ENCODE peak calls at places on chromosomes 6 and 20, in seven cellular contexts. O, Z, U, R, P, D and B are unnamed samples. For H3K4me1, the result is how much of the 10 kb centered on the place peaks cover.

GRCh38 chr6:86723131-86723530 is 214.2 kb upstream of the HTR1E start:
- DNase-seq in U (no peak), P (no peak), R (no peak), O (no peak), Z (peak), D (no peak), B (no peak)

GRCh38 chr6:23343610-23344306 is 774.4 kb downstream of the HDGFL1 start:
- DNase-seq in R (no peak), O (no peak), D (no peak), U (no peak), Z (no peak), P (no peak), B (no peak)

GRCh38 chr6:35258858-35259193 is 709 bp upstream of the ZNF76 start:
- DNase-seq in P (no peak), R (no peak), D (peak), O (no peak), U (peak), Z (no peak), B (no peak)

GRCh38 chr6:36387440-36388303 is at the start of gene ETV7:
- DNase-seq in O (peak), D (peak), Z (peak), R (peak), P (no peak), U (no peak), B (no peak)

GRCh38 chr20:62792182-62792939 is 3.9 kb upstream of the MRGBP start:
- DNase-seq in O (no peak), R (no peak), D (peak), Z (peak), U (no peak), P (no peak), B (peak)

GRCh38 chr6:101761124-101761601 is 367.7 kb downstream of the GRIK2 start:
- DNase-seq in Z (peak), D (peak), U (no peak), R (no peak), P (no peak), O (no peak), B (no peak)

GRCh38 chr20:33570743-33571142 is 80.8 kb downstream of the CBFA2T2 start:
- DNase-seq in Z (no peak), D (no peak), P (no peak), O (no peak), U (no peak), R (no peak), B (no peak)

GRCh38 chr6:70717038-70717801 is 49.5 kb downstream of the SMAP1 start:
- DNase-seq in D (no peak), Z (no peak), R (no peak), P (no peak), O (no peak), U (no peak), B (no peak)

GRCh38 chr20:51021067-51022025 is 1.6 kb downstream of the KCNG1 start:
- DNase-seq in O (no peak), P (no peak), R (no peak), D (peak), Z (peak), U (no peak), B (no peak)

GRCh38 chr6:143804835-143805239 is 38.3 kb upstream of the LTV1 start:
- DNase-seq in R (no peak), D (peak), Z (no peak), P (no peak), U (peak), O (no peak), B (no peak)

GRCh38 chr20:38723982-38724602 is at the start of gene SLC32A1:
- DNase-seq in O (no peak), D (no peak), R (no peak), P (no peak), Z (no peak), U (peak), B (no peak)

GRCh38 chr20:59576216-59576953 is 28.0 kb upstream of the PHACTR3 start:
- DNase-seq in Z (no peak), D (no peak), U (no peak), R (no peak), P (no peak), O (no peak), B (no peak)

GRCh38 chr6:37535701-37536461 is 36.2 kb upstream of the CCDC167 start:
- DNase-seq in O (no peak), U (peak), R (no peak), D (no peak), Z (peak), P (no peak), B (no peak)

GRCh38 chr20:25049261-25050060 is 8.5 kb downstream of the ACSS1 start:
- DNase-seq in D (no peak), O (no peak), Z (no peak), U (no peak), P (no peak), R (peak), B (no peak)

GRCh38 chr20:25046736-25047666 is 10.9 kb downstream of the ACSS1 start:
- DNase-seq in D (no peak), U (no peak), R (peak), P (no peak), Z (no peak), O (peak), B (no peak)

GRCh38 chr20:25046181-25046641 is 11.7 kb downstream of the ACSS1 start:
- DNase-seq in O (peak), D (no peak), U (no peak), P (no peak), R (peak), Z (no peak), B (no peak)

GRCh38 chr20:25048519-25048952 is 9.4 kb downstream of the ACSS1 start:
- DNase-seq in P (no peak), R (peak), U (no peak), Z (no peak), D (no peak), O (no peak), B (no peak)

DNA sequence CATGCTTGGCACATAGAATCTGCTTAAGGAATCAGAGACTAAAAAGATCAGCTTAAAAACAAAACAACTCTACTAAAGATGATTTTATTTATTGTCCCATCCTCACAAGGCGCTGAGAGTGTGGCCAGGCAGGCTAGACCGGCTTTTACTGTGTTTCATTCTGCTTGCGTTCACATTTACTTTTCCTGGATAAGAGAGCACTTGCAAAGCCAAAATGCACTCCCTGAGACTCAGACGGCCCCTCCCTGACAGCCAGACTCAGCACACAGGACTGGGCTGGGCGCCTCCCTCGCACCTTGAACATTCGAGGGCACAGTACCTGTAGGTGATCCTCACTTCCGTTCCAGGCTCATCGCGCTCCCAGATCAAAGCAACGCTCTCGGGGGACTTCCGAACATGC is 10.2 kb downstream of the ACSS1 start:
- DNase-seq in U (no peak), Z (no peak), P (no peak), O (no peak), D (no peak), R (peak), B (no peak)
- H3K4me1 ChIP-seq in U (under half), Z (under half), P (half or more), O (half or more), D (under half), R (under half), B (under half)

GRCh38 chr6:148514091-148514850 is 171.6 kb downstream of the SASH1 start:
- DNase-seq in R (no peak), P (no peak), D (no peak), O (no peak), U (no peak), Z (no peak), B (no peak)
- H3K4me1 ChIP-seq in R (under half), P (half or more), D (under half), O (under half), U (under half), Z (under half), B (under half)

GRCh38 chr6:13273202-13273930 is 55.0 kb downstream of the TBC1D7 start:
- DNase-seq in D (peak), O (no peak), U (peak), P (no peak), Z (no peak), R (no peak), B (no peak)

GRCh38 chr6:13274707-13275434 is 53.5 kb downstream of the TBC1D7 start:
- DNase-seq in D (no peak), O (no peak), Z (no peak), P (no peak), U (peak), R (no peak), B (no peak)

GRCh38 chr6:13273931-13274706 is 54.2 kb downstream of the TBC1D7 start:
- DNase-seq in O (no peak), R (peak), U (peak), Z (no peak), P (no peak), D (no peak), B (no peak)

GRCh38 chr6:13275435-13275989 is 52.8 kb downstream of the TBC1D7 start:
- DNase-seq in P (no peak), Z (no peak), D (no peak), R (no peak), U (peak), O (no peak), B (no peak)

DNA sequence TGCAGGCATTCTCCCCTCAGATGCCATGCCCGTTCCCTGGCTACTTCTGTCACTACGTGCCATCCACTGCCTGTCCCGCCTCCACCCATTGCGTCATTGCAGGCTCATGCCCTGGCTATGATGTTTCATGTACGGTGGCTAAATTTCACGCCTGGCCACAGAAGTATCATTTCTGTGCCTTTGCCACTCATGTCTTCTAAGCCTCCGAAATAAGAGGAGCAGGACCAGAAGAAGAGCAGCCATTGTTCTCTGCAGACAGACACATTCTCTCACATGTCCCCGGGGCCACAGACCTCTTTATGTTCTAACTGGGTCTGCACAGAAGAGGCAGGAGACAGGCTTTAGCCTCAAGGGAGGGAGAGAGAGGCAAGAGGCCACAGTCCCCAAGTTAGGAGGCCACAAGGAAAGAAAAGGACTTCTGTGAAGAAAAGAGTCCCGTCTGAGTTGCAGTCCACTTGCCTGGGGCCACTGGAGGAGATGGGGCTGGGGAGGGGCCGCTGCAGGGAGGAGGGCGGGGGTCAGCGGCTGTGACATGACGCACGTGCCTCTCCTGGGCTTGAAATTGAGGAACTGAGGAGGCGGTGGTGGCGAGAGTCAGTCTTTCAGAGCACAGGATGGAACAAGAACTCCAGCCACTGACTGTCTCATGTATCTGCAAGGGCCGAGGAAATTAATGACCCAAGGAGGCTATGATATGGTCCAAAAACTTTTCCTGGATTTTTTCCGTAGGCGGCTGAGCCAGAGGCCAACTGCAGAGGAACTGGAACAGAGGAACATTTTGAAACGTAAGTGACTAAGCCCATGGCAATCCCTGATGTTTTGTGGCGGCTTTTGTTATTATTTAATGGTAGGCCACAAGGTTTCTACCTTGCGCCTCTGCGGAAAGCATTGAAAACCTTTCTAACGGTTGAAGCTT is 55.9 kb downstream of the TBC1D7 start:
- DNase-seq in U (peak), O (peak), P (peak), Z (no peak), R (peak), D (peak), B (peak)
- H3K4me1 ChIP-seq in U (under half), O (under half), P (under half), Z (under half), R (under half), D (under half), B (under half)

GRCh38 chr6:105759015-105759414 is 327.1 kb upstream of the PRDM1 start:
- DNase-seq in U (no peak), P (no peak), R (no peak), O (no peak), D (no peak), Z (peak), B (no peak)
- H3K4me1 ChIP-seq in U (under half), P (under half), R (under half), O (under half), D (under half), Z (under half), B (under half)

DNA sequence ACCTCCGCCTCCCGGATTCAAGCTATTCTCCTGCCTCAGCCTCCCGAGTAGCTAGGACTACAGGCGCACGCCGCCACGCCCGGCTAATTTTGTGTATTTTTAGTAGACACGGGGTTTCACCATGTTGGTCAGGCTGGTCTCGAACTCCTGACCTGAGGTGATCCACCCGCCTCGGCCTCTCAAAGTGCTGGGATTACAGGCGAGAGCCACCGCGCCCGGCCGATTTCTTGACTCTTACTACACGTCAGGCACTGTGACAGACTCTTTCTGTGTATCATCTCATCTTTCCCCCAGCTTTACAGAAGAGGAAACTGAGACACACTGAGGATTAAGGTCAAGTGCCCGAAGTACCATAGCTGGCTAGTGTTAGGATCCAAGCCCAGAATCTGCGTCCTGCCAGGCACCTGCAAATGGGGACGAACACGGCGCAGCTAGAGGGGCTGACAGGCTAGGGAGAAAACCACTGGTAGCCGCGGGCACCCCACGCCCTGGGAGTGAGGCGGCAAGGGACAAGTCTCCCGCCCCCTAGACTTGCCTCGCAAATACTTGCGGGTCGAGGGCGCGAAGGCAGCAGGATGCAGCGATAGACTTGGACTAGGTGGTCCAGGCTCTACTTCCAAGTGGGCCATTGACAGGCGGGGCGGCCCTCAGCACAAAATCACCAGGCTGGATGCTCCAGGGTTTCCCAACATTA is 1.1 kb upstream of the TAF8 start:
- DNase-seq in Z (no peak), U (no peak), O (peak), R (no peak), D (no peak), P (no peak), B (no peak)
- H3K4me1 ChIP-seq in Z (under half), U (under half), O (under half), R (under half), D (under half), P (half or more), B (under half)

GRCh38 chr6:65746302-65746701 is 39.3 kb upstream of the EYS start:
- DNase-seq in P (no peak), D (no peak), R (no peak), U (no peak), O (no peak), Z (no peak), B (no peak)
- H3K4me1 ChIP-seq in P (under half), D (under half), R (under half), U (under half), O (under half), Z (under half), B (under half)

GRCh38 chr20:17611290-17611539 is 41.3 kb downstream of the DSTN start:
- DNase-seq in D (peak), U (no peak), O (no peak), Z (no peak), R (no peak), P (no peak), B (no peak)
- H3K4me1 ChIP-seq in D (under half), U (under half), O (under half), Z (under half), R (under half), P (half or more), B (under half)

DNA sequence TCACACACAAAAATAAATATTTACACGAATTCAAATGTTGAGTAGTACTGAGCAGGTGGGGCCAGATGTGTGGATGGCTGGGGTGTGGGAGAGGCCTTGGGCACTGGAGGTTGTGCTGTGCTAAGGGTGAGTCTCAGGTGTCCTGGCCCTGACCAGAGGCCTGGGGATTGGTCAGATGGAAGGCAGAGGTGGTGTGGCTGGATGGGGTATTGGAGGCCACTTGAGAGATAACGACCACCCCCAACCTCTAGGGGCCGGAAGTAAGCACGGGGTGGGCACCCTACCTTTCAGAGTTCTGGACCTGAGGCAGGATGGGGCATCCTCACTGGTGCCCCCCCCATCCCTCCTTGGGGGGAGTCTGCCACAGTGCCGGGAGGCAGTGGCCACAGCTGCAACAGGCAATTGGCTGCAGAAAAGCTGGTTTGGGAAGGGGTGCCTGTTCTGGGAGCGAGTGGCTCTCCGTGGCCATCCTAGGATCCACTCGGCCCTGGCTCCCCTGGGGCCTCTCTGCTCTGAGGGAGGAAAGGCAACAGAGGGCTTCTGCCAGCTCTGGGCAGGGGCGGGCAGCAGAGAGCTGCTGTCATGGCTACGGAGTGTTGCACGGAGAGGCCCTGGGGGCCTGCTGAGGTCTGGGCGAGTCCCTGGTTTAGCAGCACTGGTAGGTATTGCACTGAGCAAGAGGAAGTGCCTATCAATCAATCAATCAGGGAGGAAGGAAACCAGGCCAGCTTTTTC is 87.6 kb downstream of the ASXL1 start:
- DNase-seq in P (no peak), R (peak), D (no peak), Z (no peak), O (no peak), U (peak), B (no peak)
- H3K4me1 ChIP-seq in P (half or more), R (under half), D (under half), Z (under half), O (under half), U (under half), B (under half)

GRCh38 chr20:1652960-1653359 is 4.6 kb downstream of the SIRPG start:
- DNase-seq in Z (no peak), D (no peak), O (no peak), R (no peak), U (no peak), P (no peak), B (no peak)
- H3K4me1 ChIP-seq in Z (under half), D (under half), O (under half), R (under half), U (under half), P (under half), B (under half)